ENCODE peak calls at places on chromosomes 6 and 20, in six cellular contexts. T is fibroblast of lung, M is hepatocyte, A is PC-9, Y is PC-3, J is mammary epithelial cell. R is an unnamed sample.

GRCh38 chr6:37324131-37325033 is 29.4 kb upstream of the RNF8 start:
- DNase-seq in T (peak; percentile 36), M (no peak), A (no peak), Y (peak; percentile 96), J (peak; percentile 78), R (no peak)

GRCh38 chr6:46555129-46555528 is 63.9 kb upstream of the RCAN2 start:
- DNase-seq in T (no peak), M (no peak), A (no peak), Y (no peak), J (no peak), R (no peak)

GRCh38 chr6:42450314-42451145 is 1.2 kb downstream of the TRERF1 start:
- DNase-seq in T (peak; percentile 28), M (peak; percentile 52), A (no peak), Y (peak; percentile 19), J (no peak), R (no peak)

GRCh38 chr20:6579417-6579816 is 188.1 kb upstream of the BMP2 start:
- DNase-seq in T (no peak), M (no peak), A (no peak), Y (no peak), J (no peak), R (no peak)

GRCh38 chr6:11525468-11526155 is 11.9 kb upstream of the TMEM170B start:
- DNase-seq in T (peak; percentile 88), M (peak; percentile 20), A (no peak), Y (peak; percentile 19), J (no peak), R (no peak)

GRCh38 chr6:154448448-154449096 is 61.9 kb downstream of the CNKSR3 start:
- DNase-seq in T (peak; percentile 86), M (peak; percentile 37), A (no peak), Y (no peak), J (no peak), R (peak; percentile 38)

GRCh38 chr6:130697661-130698535 is 129.3 kb upstream of the SMLR1 start:
- DNase-seq in T (peak; percentile 73), M (peak; percentile 69), A (peak; percentile 34), Y (peak; percentile 62), J (peak; percentile 41), R (peak; percentile 76)

GRCh38 chr20:35506872-35507638 is 22.4 kb downstream of the C20orf173 start:
- DNase-seq in T (no peak), M (no peak), A (peak; percentile 9), Y (peak; percentile 52), J (peak; percentile 16), R (no peak)

GRCh38 chr20:38117635-38118034 is 47.4 kb downstream of the TGM2 start:
- DNase-seq in T (no peak), M (no peak), A (peak; percentile 57), Y (peak; percentile 96), J (peak; percentile 87), R (no peak)

GRCh38 chr6:107690864-107691661 is 133.1 kb downstream of the SCML4 start:
- DNase-seq in T (peak; percentile 82), M (no peak), A (no peak), Y (no peak), J (no peak), R (no peak)

GRCh38 chr20:17202668-17203067 is 24.2 kb upstream of the PCSK2 start:
- DNase-seq in T (no peak), M (peak; percentile 6), A (no peak), Y (peak; percentile 24), J (no peak), R (peak; percentile 17)

GRCh38 chr6:32947552-32948465 is 5.1 kb downstream of the HLA-DMA start:
- DNase-seq in T (peak; percentile 54), M (peak; percentile 76), A (peak; percentile 47), Y (peak; percentile 75), J (peak; percentile 51), R (peak; percentile 35)

GRCh38 chr6:104639671-104640070 is 220.0 kb downstream of the HACE1 start:
- DNase-seq in T (peak; percentile 68), M (no peak), A (no peak), Y (no peak), J (peak; percentile 30), R (peak; percentile 21)

GRCh38 chr6:168737481-168737880 is 296.5 kb downstream of the SMOC2 start:
- DNase-seq in T (no peak), M (no peak), A (no peak), Y (peak; percentile 1), J (no peak), R (peak; percentile 23)

GRCh38 chr6:108805611-108806181 is 42.5 kb upstream of the ARMC2 start:
- DNase-seq in T (no peak), M (no peak), A (no peak), Y (no peak), J (no peak), R (no peak)

DNA sequence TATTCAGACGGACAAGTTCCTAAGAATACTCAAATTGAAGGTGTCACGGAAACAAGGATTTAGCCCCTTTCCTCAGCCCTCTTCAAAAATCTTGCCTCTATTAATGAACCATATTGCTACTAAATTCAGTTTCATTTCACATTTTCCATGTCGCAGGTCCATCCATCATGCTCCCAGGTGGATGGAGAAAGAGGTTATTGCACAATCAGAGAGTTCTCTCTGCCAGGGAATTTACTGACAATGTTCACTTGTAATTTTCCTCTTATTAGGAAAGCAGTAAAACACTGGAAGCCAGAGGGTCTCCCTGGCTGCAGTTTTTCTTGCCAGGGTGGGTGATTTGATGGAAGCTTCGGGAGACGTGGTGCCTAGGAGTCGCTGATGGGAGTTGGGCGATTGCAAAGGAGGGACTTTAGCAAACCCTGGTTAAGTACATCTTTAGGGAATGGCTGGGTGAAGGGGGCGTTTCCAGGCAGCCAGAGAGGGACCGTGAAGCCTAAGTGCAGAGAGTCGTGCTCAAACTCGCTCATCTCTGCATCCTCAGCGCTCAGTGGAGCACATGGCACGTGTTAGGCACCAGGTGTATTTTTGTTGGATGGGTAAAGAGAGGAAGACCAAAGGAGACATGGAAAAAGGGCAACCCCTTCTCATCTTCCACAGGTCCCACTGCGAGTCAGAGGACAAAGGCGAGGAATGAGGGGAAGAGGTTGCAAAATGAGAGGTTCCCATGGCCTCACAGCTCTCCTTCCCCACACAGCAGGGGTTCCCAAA is 321.9 kb upstream of the CDH4 start:
- DNase-seq in T (no peak), M (no peak), A (no peak), Y (no peak), J (no peak), R (no peak)
- H3K9me3 ChIP-seq in T (no peaks in the 10 kb centered on the region), M (no peaks in the 10 kb centered on the region), A (no peaks in the 10 kb centered on the region), Y (peaks cover 13% of the 10 kb centered on the region), J (no peaks in the 10 kb centered on the region), R (no peaks in the 10 kb centered on the region)

DNA sequence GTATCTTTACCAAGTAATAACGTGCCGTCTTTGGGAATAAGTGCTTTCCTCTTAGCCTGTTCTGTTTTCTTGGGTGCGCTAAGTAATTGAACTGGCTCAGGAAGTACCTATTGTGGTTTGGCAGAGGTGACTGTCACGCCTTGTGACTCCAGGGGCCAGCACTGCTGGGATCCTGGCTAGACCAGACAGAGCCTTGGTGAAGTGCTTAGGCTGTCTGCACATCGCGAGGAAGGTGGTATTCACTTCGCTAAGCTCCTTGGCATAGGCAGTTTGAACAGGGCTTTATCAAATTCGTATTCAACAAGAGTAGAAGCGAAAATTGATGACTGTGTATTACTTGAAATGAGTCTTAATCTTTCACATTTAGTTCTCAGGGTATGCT is 17.6 kb downstream of the PRDM1 start:
- DNase-seq in T (no peak), M (no peak), A (peak; percentile 50), Y (peak; percentile 38), J (peak; percentile 59), R (no peak)
- H3K27ac ChIP-seq in T (no peak overlapping the region), M (no peak overlapping the region), A (no peak overlapping the region), Y (no peak overlapping the region), J (peak overlapping the region; percentile 53), R (no peak overlapping the region)

GRCh38 chr6:3744211-3744900 is 7.2 kb downstream of the PXDC1 start:
- DNase-seq in T (no peak), M (no peak), A (no peak), Y (no peak), J (no peak), R (peak; percentile 51)

GRCh38 chr6:3743541-3743940 is 8.0 kb downstream of the PXDC1 start:
- DNase-seq in T (no peak), M (no peak), A (no peak), Y (no peak), J (no peak), R (no peak)

GRCh38 chr6:3742076-3742425 is 9.5 kb downstream of the PXDC1 start:
- DNase-seq in T (no peak), M (no peak), A (no peak), Y (peak; percentile 66), J (no peak), R (no peak)

GRCh38 chr6:3741477-3741871 is 10.0 kb downstream of the PXDC1 start:
- DNase-seq in T (no peak), M (no peak), A (no peak), Y (no peak), J (no peak), R (no peak)

DNA sequence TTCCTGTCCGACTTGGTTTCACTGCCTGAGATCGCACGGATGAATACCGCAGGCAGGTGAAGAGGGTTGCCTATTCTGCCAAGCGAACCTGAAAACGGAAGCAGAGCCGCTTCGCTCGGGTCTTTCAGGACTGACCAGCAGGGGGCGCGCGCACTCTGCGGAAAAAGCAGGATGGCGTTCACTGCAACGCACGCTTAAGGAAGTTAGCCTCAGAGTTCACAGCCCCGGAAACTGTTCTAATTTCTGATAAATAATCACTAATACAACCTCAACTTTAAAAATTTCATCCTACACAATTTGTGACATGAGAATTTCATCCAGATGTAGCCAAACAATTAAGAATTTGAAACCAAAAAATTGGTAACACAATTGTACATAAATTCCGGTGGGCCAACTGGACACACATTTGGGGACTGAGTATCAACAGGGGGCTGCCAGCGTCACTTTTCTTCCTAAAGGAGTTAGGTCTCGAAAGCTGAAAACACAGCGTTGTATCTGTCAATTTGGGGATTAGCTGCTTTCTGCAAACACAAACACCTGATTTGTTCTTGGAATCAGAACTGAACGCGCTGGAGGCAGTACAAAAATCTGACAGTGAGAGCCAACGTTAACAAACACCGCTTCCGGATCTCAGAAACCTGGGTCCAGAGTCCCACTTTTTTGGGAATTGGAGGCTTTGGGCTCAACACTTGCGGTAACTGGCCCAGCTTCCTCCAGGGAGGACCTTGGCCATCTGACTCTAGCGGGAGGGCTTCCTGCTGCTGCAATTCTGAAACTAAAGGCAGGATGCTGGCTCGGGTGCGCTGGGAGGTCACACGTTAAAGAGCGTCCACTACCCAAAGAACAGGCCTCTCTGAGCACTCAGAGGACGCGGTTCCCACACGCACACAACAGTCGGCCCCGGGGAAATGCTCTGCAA is 8.8 kb downstream of the PXDC1 start:
- DNase-seq in T (peak; percentile 78), M (peak; percentile 88), A (peak; percentile 85), Y (peak; percentile 91), J (peak; percentile 74), R (peak; percentile 74)
- TF ChIP-seq EZH2 in T (no peak), M (no peak), A (no peak), Y (no peak), J (no peak), R (no peak)

GRCh38 chr6:14165091-14165490 is 47.5 kb downstream of the CD83 start:
- DNase-seq in T (peak; percentile 68), M (no peak), A (no peak), Y (peak; percentile 88), J (peak; percentile 79), R (no peak)
- H3K9me3 ChIP-seq in T (no peaks in the 10 kb centered on the region), M (peaks cover 5% of the 10 kb centered on the region), A (no peaks in the 10 kb centered on the region), Y (peaks cover 7% of the 10 kb centered on the region), J (peaks cover 8% of the 10 kb centered on the region), R (peaks cover 13% of the 10 kb centered on the region)

GRCh38 chr6:87788141-87788540 is 86.1 kb upstream of the AKIRIN2 start:
- DNase-seq in T (no peak), M (no peak), A (no peak), Y (peak; percentile 16), J (no peak), R (no peak)
- H3K27ac ChIP-seq in T (no peak overlapping the region), M (no peak overlapping the region), A (no peak overlapping the region), Y (no peak overlapping the region), J (no peak overlapping the region), R (no peak overlapping the region)

R was measured in A673.